ENCODE peak calls at places on chromosomes 3 and 15, in ten cellular contexts. C is left cardiac atrium; M is body of pancreas; F is stimulated activated CD4-positive, alpha-beta T cell treated with anti-CD3 and anti-CD28 coated beads, Interleukin-2, amount 100 ng/mL, for 48 hours; D is heart right ventricle; T is ovary; B is activated naive CD8-positive, alpha-beta T cell treated with anti-CD3 and anti-CD28 coated beads, Interleukin-2, amount 10 ng/mL, durations not matched to agents 7 days and 5 days; Z is AG10803; L is fibroblast of the aortic adventitia; Y is HEK293T. I is an unnamed sample.
A peak's percentile ranks its signal among the peaks of the same experiment; 100 is the strongest.

GRCh38 chr3:188595890-188596376 is 442.0 kb downstream of the LPP start:
- DNase-seq in C (no peak), M (no peak), F (no peak), D (no peak), T (no peak), B (no peak), Z (peak; percentile 93), L (peak; percentile 67), Y (no peak), I (no peak)

GRCh38 chr3:28349397-28350000 is 875 bp upstream of the AZI2 start:
- DNase-seq in C (no peak), M (no peak), F (no peak), D (no peak), T (no peak), B (no peak), Z (no peak), L (peak; percentile 82), Y (peak; percentile 57), I (no peak)

GRCh38 chr15:40010681-40011080 is 28.3 kb downstream of the SRP14 start:
- DNase-seq in C (no peak), M (no peak), F (no peak), D (no peak), T (no peak), B (no peak), Z (peak; percentile 94), L (peak; percentile 7), Y (no peak), I (no peak)

GRCh38 chr3:129622933-129623332 is 16.5 kb upstream of the PLXND1 start:
- DNase-seq in C (no peak), M (no peak), F (no peak), D (peak; percentile 17), T (peak; percentile 37), B (no peak), Z (no peak), L (no peak), Y (no peak), I (peak; percentile 21)

GRCh38 chr3:181292984-181293383 is 303.4 kb upstream of the DNAJC19 start:
- DNase-seq in C (no peak), M (no peak), F (no peak), D (no peak), T (no peak), B (no peak), Z (no peak), L (peak; percentile 41), Y (no peak), I (no peak)

GRCh38 chr3:71926242-71926560 is 141.3 kb upstream of the PROK2 start:
- DNase-seq in C (no peak), M (peak; percentile 74), F (no peak), D (no peak), T (no peak), B (no peak), Z (peak; percentile 4), L (peak; percentile 12), Y (peak; percentile 22), I (peak; percentile 55)

GRCh38 chr3:170977911-170978310 is 48.6 kb downstream of the SLC2A2 start:
- DNase-seq in C (no peak), M (no peak), F (no peak), D (no peak), T (no peak), B (no peak), Z (peak; percentile 48), L (peak; percentile 68), Y (no peak), I (no peak)

GRCh38 chr15:40322531-40323238 is 807 bp upstream of the INAFM2 start:
- DNase-seq in C (peak; percentile 47), M (peak; percentile 41), F (no peak), D (no peak), T (peak; percentile 65), B (no peak), Z (no peak), L (no peak), Y (no peak), I (no peak)

GRCh38 chr3:77320514-77320913 is 280.6 kb downstream of the ROBO2 start:
- DNase-seq in C (no peak), M (no peak), F (no peak), D (no peak), T (no peak), B (no peak), Z (peak; percentile 52), L (peak; percentile 56), Y (no peak), I (no peak)